ENCODE peak calls at places on chromosomes 1 and 21, in four cellular contexts. L, O, N and C are unnamed samples.
A peak's percentile ranks its signal among the peaks of the same experiment; 100 is the strongest.

GRCh38 chr1:185646202-185646683 is 87.9 kb upstream of the HMCN1 start:
- DNase-seq in L (no peak), O (no peak), N (peak; percentile 95), C (peak; percentile 83)

GRCh38 chr1:29237906-29238600 is 1.7 kb downstream of the PTPRU start:
- DNase-seq in L (no peak), O (peak; percentile 58), N (no peak), C (no peak)

GRCh38 chr1:234154320-234155251 is 218.7 kb upstream of the COA6 start:
- DNase-seq in L (no peak), O (no peak), N (peak; percentile 29), C (no peak)

GRCh38 chr1:10143961-10144485 is 66.3 kb upstream of the KIF1B start:
- DNase-seq in L (no peak), O (no peak), N (no peak), C (no peak)

GRCh38 chr21:15058718-15059316 is 6.0 kb downstream of the NRIP1 start:
- DNase-seq in L (no peak), O (no peak), N (no peak), C (peak; percentile 14)

GRCh38 chr1:156623946-156624813 is 5.0 kb downstream of the HAPLN2 start:
- DNase-seq in L (no peak), O (peak; percentile 60), N (no peak), C (peak; percentile 64)

GRCh38 chr1:229000187-229000586 is 264.9 kb downstream of the RHOU start:
- DNase-seq in L (no peak), O (no peak), N (no peak), C (no peak)

GRCh38 chr1:12435639-12436344 is 182.2 kb downstream of the DHRS3 start:
- DNase-seq in L (no peak), O (no peak), N (no peak), C (no peak)

GRCh38 chr21:25790122-25790951 is 55.6 kb downstream of the GABPA start:
- DNase-seq in L (no peak), O (no peak), N (peak; percentile 26), C (no peak)

GRCh38 chr1:201954263-201955008 is 867 bp upstream of the TIMM17A start:
- DNase-seq in L (no peak), O (no peak), N (no peak), C (peak; percentile 19)

GRCh38 chr1:11045428-11046269 is 1.4 kb downstream of the MASP2 start:
- DNase-seq in L (no peak), O (no peak), N (no peak), C (no peak)